ENCODE peak calls at places on chromosome 18, in four cellular contexts. G, J, Y and Q are unnamed samples.
A peak's percentile ranks its signal among the peaks of the same experiment; 100 is the strongest.

GRCh38 chr18:65073060-65073550 is 677.7 kb upstream of the CDH7 start:
- DNase-seq in G (no peak), J (no peak), Y (no peak), Q (no peak)

GRCh38 chr18:78049281-78049680 is 799.6 kb downstream of the GALR1 start:
- DNase-seq in G (no peak), J (no peak), Y (no peak), Q (no peak)

GRCh38 chr18:58581265-58581664 is 47.6 kb downstream of the ALPK2 start:
- DNase-seq in G (no peak), J (no peak), Y (no peak), Q (peak; percentile 57)

GRCh38 chr18:4144201-4144600 is 310.9 kb downstream of the DLGAP1 start:
- DNase-seq in G (no peak), J (no peak), Y (no peak), Q (no peak)

GRCh38 chr18:75240433-75240832 is 29.8 kb downstream of the TSHZ1 start:
- DNase-seq in G (no peak), J (no peak), Y (no peak), Q (no peak)

GRCh38 chr18:59909289-59910036 is 9.7 kb downstream of the PMAIP1 start:
- DNase-seq in G (no peak), J (no peak), Y (no peak), Q (no peak)

GRCh38 chr18:26119246-26119645 is 14.4 kb upstream of the PSMA8 start:
- DNase-seq in G (no peak), J (no peak), Y (no peak), Q (no peak)

GRCh38 chr18:11071300-11071699 is 78.1 kb downstream of the PIEZO2 start:
- DNase-seq in G (no peak), J (no peak), Y (no peak), Q (no peak)

GRCh38 chr18:62881509-62882016 is 166.2 kb downstream of the PHLPP1 start:
- DNase-seq in G (peak; percentile 40), J (no peak), Y (no peak), Q (peak; percentile 79)

GRCh38 chr18:47932603-47933002 is 2.1 kb upstream of the SMAD2 start:
- DNase-seq in G (no peak), J (no peak), Y (no peak), Q (no peak)

GRCh38 chr18:41371718-41372117 is 583.3 kb upstream of the PIK3C3 start:
- DNase-seq in G (no peak), J (no peak), Y (no peak), Q (no peak)

GRCh38 chr18:79598046-79598884 is 81.3 kb upstream of the CTDP1 start:
- DNase-seq in G (no peak), J (no peak), Y (no peak), Q (no peak)

GRCh38 chr18:41517142-41517541 is 437.9 kb upstream of the PIK3C3 start:
- DNase-seq in G (no peak), J (no peak), Y (no peak), Q (no peak)

GRCh38 chr18:24894880-24895279 is 434.4 kb downstream of the HRH4 start:
- DNase-seq in G (no peak), J (no peak), Y (no peak), Q (no peak)

GRCh38 chr18:79924814-79925655 is 26.4 kb downstream of the SLC66A2 start:
- DNase-seq in G (no peak), J (peak; percentile 38), Y (no peak), Q (no peak)

DNA sequence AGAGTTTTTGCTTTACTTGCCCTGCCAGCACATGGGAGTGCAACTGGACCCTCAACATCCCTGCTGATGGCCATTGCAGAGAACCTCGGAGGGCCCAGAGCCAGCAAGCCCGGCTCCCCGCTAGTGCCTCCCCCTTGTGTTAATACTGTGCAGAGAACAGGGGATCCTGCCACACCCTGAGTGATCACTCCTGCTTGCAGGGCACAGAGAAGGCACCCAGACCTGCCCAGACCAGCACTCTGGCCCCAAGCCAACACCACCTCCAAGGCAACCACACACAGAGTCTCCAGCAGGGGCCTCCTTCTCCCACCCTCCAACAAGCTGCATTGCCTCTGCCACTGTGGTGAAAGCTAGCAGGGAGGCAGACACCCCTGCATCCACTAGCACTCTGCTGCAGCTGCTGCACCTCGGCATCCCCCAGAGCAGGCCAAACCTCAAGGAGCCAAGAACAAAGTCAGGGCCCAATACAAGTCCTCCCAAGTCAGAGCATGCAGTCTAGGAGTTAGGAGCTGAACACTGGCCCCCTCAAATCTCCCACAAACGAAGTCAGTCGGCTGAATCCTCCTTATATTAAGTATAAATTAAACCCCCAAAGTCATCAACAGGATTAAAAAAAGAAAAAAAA is 157.7 kb downstream of the CCDC178 start:
- DNase-seq in G (no peak), J (no peak), Y (no peak), Q (no peak)
- TF ChIP-seq CTCF in G (no peak), J (no peak), Y (no peak), Q (no peak)

GRCh38 chr18:181711-182110 is 23.4 kb downstream of the USP14 start:
- DNase-seq in G (no peak), J (no peak), Y (no peak), Q (no peak)

GRCh38 chr18:179499-179898 is 21.1 kb downstream of the USP14 start:
- DNase-seq in G (no peak), J (no peak), Y (no peak), Q (no peak)

GRCh38 chr18:189254-189653 is 30.9 kb downstream of the USP14 start:
- DNase-seq in G (no peak), J (no peak), Y (no peak), Q (no peak)

DNA sequence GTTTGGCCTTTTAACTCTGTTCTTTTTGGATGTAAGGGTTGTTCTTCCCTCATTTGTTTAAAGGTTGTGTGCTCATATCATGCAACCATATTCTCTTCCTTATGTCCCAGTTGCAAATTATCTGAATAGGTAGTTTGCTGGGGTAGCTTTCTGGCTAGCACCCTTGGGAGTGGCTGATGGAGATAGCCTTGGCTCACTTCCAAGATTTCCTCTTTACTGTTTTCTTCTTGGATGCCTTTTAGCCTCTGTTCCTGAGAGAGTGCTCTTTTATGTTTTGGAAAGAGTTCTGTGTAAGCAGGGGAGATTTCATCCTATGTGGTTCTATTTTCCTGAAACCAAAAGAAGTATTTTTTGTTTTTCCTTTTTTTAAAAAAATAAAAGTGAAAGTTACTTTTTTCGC is 25.4 kb downstream of the USP14 start:
- DNase-seq in G (peak; percentile 54), J (no peak), Y (no peak), Q (no peak)
- TF ChIP-seq EGR1 in G (no peak), J (no peak), Y (no peak), Q (no peak)

DNA sequence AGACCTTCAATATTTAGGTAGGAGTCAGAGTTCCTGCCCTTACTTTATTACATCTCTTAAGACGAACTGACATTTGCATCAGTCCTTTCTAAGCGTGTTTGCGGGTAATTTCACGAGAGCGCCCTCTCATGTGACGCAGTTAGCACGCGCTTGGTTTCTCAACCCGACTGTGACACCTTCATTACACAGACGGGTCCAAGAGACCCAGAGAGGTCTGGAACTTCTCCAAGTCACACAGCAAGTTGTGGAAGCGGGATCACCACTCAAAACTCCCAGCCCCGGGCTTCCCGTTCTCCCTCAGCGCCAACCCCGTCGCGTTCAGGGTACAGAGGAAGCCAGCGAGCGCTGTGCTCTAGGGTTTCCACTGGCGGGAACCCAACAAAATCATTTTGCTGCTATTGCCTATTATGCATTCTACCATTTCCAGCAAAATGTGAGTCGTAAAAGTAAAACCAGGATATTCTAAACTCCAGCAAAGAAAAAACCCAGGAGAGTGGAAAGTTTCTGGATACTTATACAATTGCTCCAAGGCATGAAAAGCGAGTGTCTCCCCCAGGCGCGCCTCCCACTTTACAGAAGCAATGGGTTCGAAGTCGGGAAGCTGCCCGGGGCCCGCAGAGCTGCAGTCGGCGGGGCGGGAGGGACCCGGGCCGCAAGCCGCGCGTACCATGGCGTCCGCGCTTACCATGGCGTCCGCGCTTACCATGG is 583 bp downstream of the ENOSF1 start:
- DNase-seq in G (peak; percentile 89), J (peak; percentile 45), Y (peak; percentile 27), Q (peak; percentile 57)
- TF ChIP-seq CTCF in G (peak; percentile 40), J (no peak), Y (peak; percentile 23), Q (peak; percentile 7)

DNA sequence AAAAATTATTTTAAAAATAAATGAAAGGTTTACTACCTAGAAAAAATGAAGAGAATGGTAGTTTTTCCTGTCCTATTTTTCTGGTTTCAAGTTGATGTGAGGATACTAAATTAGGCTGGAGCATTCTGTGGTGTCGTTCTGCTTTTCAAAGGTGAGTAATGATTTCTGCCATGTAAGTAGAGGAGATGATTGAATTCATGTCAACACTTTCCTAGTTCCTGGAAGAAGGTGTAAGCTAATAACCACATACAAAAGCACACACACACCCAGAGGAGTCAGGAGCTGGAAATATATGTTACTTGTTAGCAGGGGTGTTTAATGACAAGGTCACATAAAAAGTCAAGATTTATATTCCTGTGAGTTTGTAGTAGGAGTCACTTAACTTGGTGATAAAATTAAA is 172.1 kb downstream of the TMX3 start:
- DNase-seq in G (no peak), J (no peak), Y (no peak), Q (no peak)
- TF ChIP-seq EGR1 in G (no peak), J (no peak), Y (no peak), Q (no peak)

DNA sequence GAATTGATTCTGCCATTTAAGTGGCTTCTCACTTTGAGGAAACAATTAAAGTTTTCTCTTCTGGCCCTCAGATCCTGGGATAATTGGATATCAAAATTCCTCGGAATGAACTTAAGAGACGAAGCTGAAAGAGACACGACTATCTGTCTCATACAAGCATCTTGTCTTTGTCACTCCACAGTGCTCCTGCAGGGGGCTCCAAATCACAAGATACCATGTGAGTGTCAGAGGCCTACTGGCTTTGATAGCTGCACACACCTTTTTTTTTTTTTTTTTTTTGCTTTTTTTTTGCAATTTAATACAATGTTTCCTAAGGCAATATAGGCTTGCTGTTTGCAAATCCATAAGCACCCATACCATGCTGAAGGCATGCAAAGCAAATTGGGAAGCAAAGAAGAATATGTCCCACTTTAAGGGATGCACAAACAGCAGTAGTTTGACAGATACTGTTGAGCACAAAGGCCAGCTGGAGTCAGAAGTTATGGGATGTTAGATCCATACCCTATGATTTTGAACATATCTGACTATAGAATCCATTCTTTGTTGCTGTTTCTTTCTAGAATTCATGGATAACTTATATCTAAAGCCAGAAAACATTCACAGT is 109.0 kb upstream of the CBLN2 start:
- DNase-seq in G (peak; percentile 29), J (peak; percentile 77), Y (no peak), Q (no peak)
- TF ChIP-seq CTCF in G (no peak), J (peak; percentile 46), Y (peak; percentile 84), Q (peak; percentile 32)